ENCODE peak calls at places on chromosome 14, in eight cellular contexts. X, M, L, B, T, U, Q and J are unnamed samples. For H3K27me3, the result is how much of the 10 kb centered on the place peaks cover.

GRCh38 chr14:31902002-31902401 is 175.1 kb upstream of the ARHGAP5 start:
- DNase-seq in U (no peak), T (no peak), X (no peak), Q (no peak), L (no peak), M (no peak), B (no peak), J (no peak)

GRCh38 chr14:63642229-63642611 is 549 bp upstream of the WDR89 start:
- DNase-seq in L (peak), U (peak), Q (peak), M (peak), X (peak), B (peak), T (peak), J (peak)

GRCh38 chr14:71321556-71322315 is 414.5 kb downstream of the PCNX1 start:
- DNase-seq in T (no peak), L (peak), U (no peak), B (no peak), M (peak), Q (no peak), X (peak), J (no peak)

GRCh38 chr14:67908061-67908767 is 88.6 kb downstream of the RAD51B start:
- DNase-seq in U (no peak), Q (no peak), B (no peak), M (no peak), X (no peak), L (peak), T (no peak), J (no peak)

GRCh38 chr14:103127861-103128598 is 4.8 kb downstream of the TNFAIP2 start:
- DNase-seq in T (no peak), L (no peak), B (no peak), X (peak), U (no peak), Q (no peak), M (no peak), J (no peak)

GRCh38 chr14:34256223-34256622 is 205.8 kb downstream of the SPTSSA start:
- DNase-seq in M (no peak), X (no peak), L (no peak), B (no peak), U (no peak), Q (no peak), T (no peak), J (no peak)

GRCh38 chr14:97713023-97713422 is 915.8 kb downstream of the VRK1 start:
- DNase-seq in T (no peak), B (no peak), M (no peak), X (no peak), Q (no peak), U (no peak), L (peak), J (no peak)

GRCh38 chr14:35047961-35048513 is 2.0 kb downstream of the FAM177A1 start:
- DNase-seq in B (no peak), X (no peak), L (no peak), U (no peak), Q (no peak), M (no peak), T (no peak), J (no peak)

GRCh38 chr14:52080171-52080800 is 11.4 kb upstream of the NID2 start:
- DNase-seq in B (no peak), T (no peak), Q (no peak), U (no peak), L (peak), X (no peak), M (peak), J (no peak)

GRCh38 chr14:101118746-101119610 is 215.5 kb upstream of the RTL1 start:
- DNase-seq in L (no peak), M (no peak), B (no peak), U (peak), Q (no peak), X (no peak), T (no peak), J (no peak)
- H3K27ac ChIP-seq in L (no peak), M (no peak), B (no peak), U (peak), Q (no peak), X (no peak), T (no peak), J (no peak)

GRCh38 chr14:50920482-50921225 is 23.6 kb downstream of the PYGL start:
- DNase-seq in Q (no peak), X (no peak), L (peak), U (no peak), M (no peak), B (no peak), T (no peak), J (no peak)
- H3K4me3 ChIP-seq in Q (no peak), X (no peak), L (no peak), U (no peak), M (no peak), B (no peak), T (no peak), J (no peak)

GRCh38 chr14:60515244-60515695 is 6.3 kb downstream of the SIX6 start:
- DNase-seq in Q (no peak), M (no peak), B (no peak), U (no peak), T (no peak), L (no peak), X (no peak), J (no peak)

GRCh38 chr14:60512952-60513554 is 4.1 kb downstream of the SIX6 start:
- DNase-seq in L (no peak), T (no peak), Q (no peak), M (no peak), B (no peak), X (no peak), U (no peak), J (no peak)

GRCh38 chr14:60514378-60515243 is 5.7 kb downstream of the SIX6 start:
- DNase-seq in Q (no peak), T (no peak), M (no peak), B (no peak), L (peak), U (no peak), X (peak), J (no peak)

GRCh38 chr14:60510976-60511599 is 2.1 kb downstream of the SIX6 start:
- DNase-seq in U (no peak), B (no peak), M (no peak), T (no peak), X (no peak), L (no peak), Q (no peak), J (no peak)

GRCh38 chr14:60515696-60516284 is 6.8 kb downstream of the SIX6 start:
- DNase-seq in L (no peak), B (no peak), M (no peak), T (no peak), Q (no peak), U (no peak), X (no peak), J (no peak)
- H3K27me3 ChIP-seq in L (half or more), B (under half), M (half or more), T (half or more), Q (under half), U (half or more), X (under half), J (under half)

DNA sequence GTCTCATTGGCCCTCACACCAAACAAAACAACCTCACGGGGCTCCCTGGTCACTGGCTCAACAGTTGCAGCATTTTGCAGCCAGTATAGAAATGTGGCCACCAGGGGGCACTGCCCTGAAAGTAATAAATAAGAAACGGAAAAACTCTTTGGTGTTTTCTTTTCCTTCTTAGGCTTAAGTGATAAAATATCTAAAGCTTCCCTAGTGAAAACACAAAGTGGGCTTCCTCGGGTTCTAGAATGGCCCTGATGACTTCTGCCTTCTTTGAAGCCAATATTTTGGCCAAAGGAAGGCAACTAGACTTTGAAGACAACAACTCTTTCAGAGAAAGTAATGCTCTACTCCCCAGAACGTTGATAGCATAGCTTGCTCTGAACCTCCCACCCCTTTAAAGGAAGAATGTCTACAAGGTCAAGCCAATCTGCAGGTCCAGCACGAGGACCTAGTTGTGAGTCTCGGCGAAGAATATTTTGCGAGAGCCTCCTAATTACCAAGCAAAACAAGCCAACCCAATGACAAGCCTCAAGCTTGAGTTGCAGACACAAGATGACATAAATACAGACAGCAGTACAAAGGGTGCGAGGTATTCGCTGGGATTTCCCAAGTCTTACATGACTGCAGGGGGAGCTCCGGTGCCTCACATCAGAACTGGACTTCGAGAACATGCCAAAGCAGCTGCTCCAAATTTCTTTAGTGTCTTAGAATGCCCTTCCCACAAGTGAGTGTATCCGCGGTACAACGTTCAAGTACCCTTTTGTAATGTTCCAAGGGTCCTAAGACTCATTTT is 2.6 kb downstream of the ITPK1 start:
- DNase-seq in L (peak), U (peak), X (peak), M (peak), T (peak), B (peak), Q (peak), J (peak)
- H3K27ac ChIP-seq in L (peak), U (peak), X (peak), M (peak), T (peak), B (peak), Q (peak), J (peak)

GRCh38 chr14:44941591-44941990 is 20.2 kb downstream of the KLHL28 start:
- DNase-seq in M (no peak), X (no peak), B (no peak), U (no peak), L (peak), Q (no peak), T (no peak), J (no peak)

GRCh38 chr14:44945264-44945663 is 16.5 kb downstream of the KLHL28 start:
- DNase-seq in X (no peak), U (no peak), M (no peak), T (no peak), Q (no peak), L (peak), B (no peak), J (no peak)

GRCh38 chr14:44940944-44941343 is 20.8 kb downstream of the KLHL28 start:
- DNase-seq in L (no peak), B (no peak), Q (no peak), T (no peak), X (no peak), U (no peak), M (no peak), J (peak)

GRCh38 chr14:44942436-44942835 is 19.3 kb downstream of the KLHL28 start:
- DNase-seq in L (no peak), M (no peak), T (no peak), U (no peak), Q (no peak), B (no peak), X (no peak), J (no peak)

GRCh38 chr14:44944107-44944506 is 17.6 kb downstream of the KLHL28 start:
- DNase-seq in U (no peak), T (no peak), X (no peak), M (no peak), L (no peak), B (no peak), Q (no peak), J (no peak)
- H3K4me3 ChIP-seq in U (no peak), T (no peak), X (no peak), M (no peak), L (no peak), B (no peak), Q (no peak), J (no peak)

GRCh38 chr14:95460647-95461478 is 55.6 kb downstream of the SYNE3 start:
- DNase-seq in B (no peak), M (no peak), L (peak), X (no peak), Q (no peak), U (no peak), T (no peak), J (no peak)
- H3K27me3 ChIP-seq in B (under half), M (under half), L (under half), X (under half), Q (under half), U (under half), T (under half), J (under half)

DNA sequence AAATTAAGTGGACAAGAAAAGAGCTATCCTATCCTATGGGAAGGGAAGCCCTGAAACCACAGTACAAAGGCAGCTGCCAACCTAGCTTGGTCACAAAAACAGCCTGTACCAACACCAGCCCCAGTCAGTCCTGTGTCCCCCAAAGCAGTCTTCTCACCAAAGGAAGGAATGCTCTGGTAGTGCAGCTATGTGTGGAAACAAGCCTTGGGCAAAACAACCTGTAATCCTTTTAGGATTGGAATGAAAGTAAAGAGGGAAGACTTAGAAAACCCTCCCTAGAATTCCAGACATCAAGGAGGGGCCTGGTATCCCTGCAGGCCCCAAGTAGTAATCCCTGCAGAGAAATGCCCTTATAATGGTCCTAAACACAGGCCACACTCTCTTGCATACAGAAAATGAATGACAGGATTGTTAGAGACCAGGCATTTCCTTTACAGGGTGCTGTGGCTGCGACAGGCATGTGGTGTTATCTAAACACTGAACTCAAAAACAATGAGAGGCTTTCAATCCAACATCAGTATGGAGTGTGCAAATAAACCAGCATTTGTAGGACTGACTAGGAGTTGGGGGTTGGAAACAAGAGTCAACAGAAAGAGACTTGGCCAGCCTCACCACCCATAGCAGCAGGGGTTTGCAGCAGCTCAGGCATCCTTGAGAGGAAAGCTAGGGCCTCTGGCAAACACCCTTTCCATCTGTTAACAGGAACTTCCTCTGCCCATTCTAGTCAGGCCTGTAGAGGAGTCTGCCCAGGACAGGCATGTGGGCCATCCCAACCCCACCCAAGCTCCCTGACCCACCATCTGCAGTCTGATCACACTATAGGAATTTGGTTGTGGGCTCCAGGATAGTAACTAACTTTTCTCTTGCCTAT is 59.1 kb downstream of the DCAF5 start:
- DNase-seq in B (no peak), X (no peak), M (no peak), Q (no peak), T (no peak), L (peak), U (no peak), J (no peak)
- H3K27ac ChIP-seq in B (peak), X (peak), M (peak), Q (no peak), T (no peak), L (peak), U (no peak), J (no peak)

DNA sequence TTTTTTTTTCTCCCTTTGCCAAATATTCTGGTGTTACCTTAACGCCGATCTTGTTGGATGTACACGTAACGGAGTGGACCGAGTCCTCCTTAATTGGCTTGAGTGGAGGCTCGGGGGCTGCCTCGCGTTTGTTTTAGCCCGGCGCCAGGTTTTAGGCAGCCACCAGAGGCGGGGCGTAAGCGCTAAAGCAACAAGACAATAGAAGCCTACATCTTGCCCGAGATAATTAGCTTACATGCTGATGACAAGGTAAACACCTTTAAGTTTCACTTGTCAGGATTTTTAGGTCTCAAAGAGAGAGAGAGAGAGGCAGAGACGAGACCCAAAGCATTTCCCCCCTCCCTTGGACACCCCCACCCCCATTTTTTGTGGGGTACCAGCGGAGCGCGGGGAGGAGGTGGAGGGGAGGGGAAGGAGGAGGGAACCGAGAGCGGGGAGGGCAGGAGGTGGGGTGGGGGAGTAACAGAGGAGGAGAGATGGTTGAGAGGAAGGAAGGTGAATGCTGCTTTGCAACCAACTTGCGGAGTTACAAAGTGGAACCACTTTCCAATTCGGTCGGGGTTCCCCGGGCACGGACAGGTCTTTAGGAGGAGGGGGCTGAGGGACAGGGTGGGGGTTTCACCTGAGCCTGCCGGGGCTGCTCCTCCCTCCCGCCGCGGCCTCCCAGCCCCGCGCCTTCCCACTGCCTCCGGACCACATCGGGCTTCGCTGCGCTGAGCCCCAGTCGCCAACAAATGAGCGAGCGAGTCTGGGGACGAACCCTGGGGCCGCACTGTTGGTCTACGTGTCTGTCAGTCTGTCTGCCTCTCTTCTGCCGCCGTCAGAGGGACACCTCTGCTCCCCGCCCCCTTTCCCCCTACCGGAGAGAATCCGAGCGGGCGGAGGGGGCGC is at the start of gene NKX2-1:
- DNase-seq in B (no peak), T (no peak), L (no peak), U (no peak), Q (no peak), M (no peak), X (no peak), J (no peak)
- H3K4me3 ChIP-seq in B (no peak), T (peak), L (peak), U (peak), Q (peak), M (no peak), X (no peak), J (no peak)

GRCh38 chr14:101560534-101561113 is 671 bp upstream of the DIO3 start:
- DNase-seq in L (no peak), M (no peak), Q (no peak), B (no peak), U (no peak), T (no peak), X (no peak), J (no peak)

GRCh38 chr14:101557811-101558738 is 3.2 kb upstream of the DIO3 start:
- DNase-seq in B (peak), M (no peak), Q (no peak), U (no peak), X (peak), T (no peak), L (peak), J (no peak)

GRCh38 chr14:101558739-101559240 is 2.5 kb upstream of the DIO3 start:
- DNase-seq in Q (no peak), U (no peak), T (no peak), B (peak), L (no peak), X (no peak), M (no peak), J (no peak)

GRCh38 chr14:101559624-101560533 is 1.4 kb upstream of the DIO3 start:
- DNase-seq in M (peak), B (peak), U (peak), T (no peak), Q (no peak), L (peak), X (peak), J (no peak)

GRCh38 chr14:101559250-101559623 is 2.1 kb upstream of the DIO3 start:
- DNase-seq in X (no peak), Q (no peak), B (no peak), M (no peak), L (no peak), T (no peak), U (no peak), J (no peak)
- H3K27me3 ChIP-seq in X (under half), Q (under half), B (under half), M (half or more), L (half or more), T (under half), U (half or more), J (under half)